ENCODE peak calls at places on chromosomes 6 and 20, in five cellular contexts. P is T-helper 2 cell; M is activated CD4-positive, CD25-positive, alpha-beta regulatory T cell; O is activated CD4-positive, alpha-beta T cell treated with anti-CD3 and anti-CD28 coated beads, Interleukin-2, amount 10 ng/mL, durations not matched to agents 7 days and 5 days; J is COR-L47. D is an unnamed sample.

GRCh38 chr6:151010111-151010510 is 144.6 kb downstream of the MTHFD1L start:
- DNase-seq in J (no peak), M (no peak), P (no peak), O (no peak), D (no peak)

GRCh38 chr20:2631228-2631627 is 21.2 kb upstream of the NOP56 start:
- DNase-seq in J (no peak), O (no peak), P (no peak), M (no peak), D (no peak)

GRCh38 chr6:131876545-131876944 is 68.7 kb downstream of the ENPP1 start:
- DNase-seq in O (no peak), P (no peak), J (no peak), M (no peak), D (no peak)

GRCh38 chr6:6474170-6474920 is 114.2 kb upstream of the LY86 start:
- DNase-seq in O (no peak), P (no peak), M (no peak), J (peak), D (no peak)

GRCh38 chr6:134058622-134059366 is 6.4 kb upstream of the SLC2A12 start:
- DNase-seq in O (no peak), P (no peak), M (no peak), J (no peak), D (no peak)

GRCh38 chr20:9945406-9945805 is 89.4 kb upstream of the ANKEF1 start:
- DNase-seq in J (no peak), O (no peak), M (no peak), P (no peak), D (no peak)

GRCh38 chr20:11917663-11918062 is at the start of gene BTBD3:
- DNase-seq in M (no peak), O (no peak), P (no peak), J (peak), D (no peak)

GRCh38 chr6:12504325-12504966 is 212.1 kb upstream of the PHACTR1 start:
- DNase-seq in P (no peak), J (no peak), M (no peak), O (no peak), D (no peak)

GRCh38 chr6:156582509-156582992 is 194.6 kb upstream of the ARID1B start:
- DNase-seq in M (no peak), O (no peak), J (peak), P (no peak), D (no peak)

GRCh38 chr20:47741669-47742345 is 43.5 kb downstream of the SULF2 start:
- DNase-seq in J (peak), M (no peak), P (no peak), O (no peak), D (no peak)